ENCODE peak calls at places on chromosomes 13 and 19, in four cellular contexts. Q is RPMI7951; W is HuH-7; C is activated naive CD4-positive, alpha-beta T cell. I is an unnamed sample.

GRCh38 chr13:42808572-42808971 is 27.2 kb downstream of the FAM216B start:
- DNase-seq in C (no peak), Q (peak), W (no peak), I (no peak)

GRCh38 chr13:62293081-62293480 is 877.4 kb upstream of the PCDH20 start:
- DNase-seq in W (no peak), C (no peak), Q (no peak), I (no peak)

GRCh38 chr13:30395192-30396158 is 26.8 kb upstream of the UBE2L5 start:
- DNase-seq in W (peak), Q (peak), C (peak), I (peak)

GRCh38 chr13:45695198-45695730 is 6.9 kb upstream of the CBY2 start:
- DNase-seq in Q (no peak), C (no peak), W (no peak), I (no peak)

GRCh38 chr19:50178320-50178719 is 15.2 kb upstream of the IZUMO2 start:
- DNase-seq in C (no peak), W (no peak), Q (no peak), I (no peak)

GRCh38 chr19:7681336-7682174 is 922 bp downstream of the TRAPPC5 start:
- DNase-seq in W (peak), Q (peak), C (peak), I (peak)

GRCh38 chr13:23934481-23934880 is 37.2 kb upstream of the C1QTNF9B start:
- DNase-seq in C (no peak), Q (no peak), W (no peak), I (no peak)

GRCh38 chr19:9941236-9941635 is 4.9 kb upstream of the OLFM2 start:
- DNase-seq in C (no peak), W (no peak), Q (no peak), I (no peak)

GRCh38 chr13:49374585-49375290 is 69.1 kb downstream of the CAB39L start:
- DNase-seq in W (no peak), C (no peak), Q (peak), I (no peak)

GRCh38 chr13:59409211-59409610 is 754.5 kb downstream of the DIAPH3 start:
- DNase-seq in C (no peak), Q (no peak), W (no peak), I (no peak)

GRCh38 chr13:75870397-75870801 is 234.3 kb downstream of the LMO7 start:
- DNase-seq in Q (peak), C (no peak), W (peak), I (no peak)

GRCh38 chr19:14432817-14433453 is at the start of gene PKN1:
- DNase-seq in Q (peak), W (peak), C (no peak), I (no peak)

GRCh38 chr13:24053505-24054251 is 106.8 kb upstream of the SPATA13 start:
- DNase-seq in W (peak), C (peak), Q (peak), I (peak)

GRCh38 chr19:4806384-4806783 is 14.8 kb downstream of the FEM1A start:
- DNase-seq in Q (no peak), C (no peak), W (no peak), I (no peak)

GRCh38 chr19:48490980-48491792 is 20.4 kb downstream of the LMTK3 start:
- DNase-seq in W (peak), Q (no peak), C (peak), I (no peak)

GRCh38 chr13:107348931-107349330 is 781.0 kb upstream of the ARGLU1 start:
- DNase-seq in Q (peak), C (no peak), W (no peak), I (no peak)

GRCh38 chr13:92136449-92137180 is 738.2 kb downstream of the GPC5 start:
- DNase-seq in W (no peak), C (no peak), Q (no peak), I (no peak)

GRCh38 chr13:98397221-98397620 is 179.7 kb downstream of the STK24 start:
- DNase-seq in C (no peak), W (no peak), Q (peak), I (no peak)

GRCh38 chr19:36258028-36258875 is 43.3 kb downstream of the ZNF146 start:
- DNase-seq in Q (no peak), W (no peak), C (no peak), I (no peak)

GRCh38 chr19:29517412-29517811 is 8.4 kb upstream of the VSTM2B start:
- DNase-seq in W (no peak), Q (no peak), C (no peak), I (no peak)

GRCh38 chr19:7292950-7293794 is 1.0 kb downstream of the INSR start:
- DNase-seq in Q (no peak), C (no peak), W (no peak), I (peak)